ENCODE peak calls at places on chromosome 19, in five cellular contexts. A is HepG2, L is A549, T is GM12878, K is K562. C is an unnamed sample.

GRCh38 chr19:29663861-29664752 is 1.2 kb upstream of the PLEKHF1 start:
- DNase-seq in L (no peak), K (no peak), T (no peak), A (no peak), C (no peak)

GRCh38 chr19:3055741-3056453 is 6.4 kb downstream of the TLE5 start:
- DNase-seq in T (no peak), L (peak; percentile 37), A (no peak), K (peak; percentile 57), C (no peak)

GRCh38 chr19:39126593-39127187 is 1.1 kb downstream of the PAK4 start:
- DNase-seq in T (no peak), A (peak; percentile 89), L (peak; percentile 100), K (no peak), C (no peak)

GRCh38 chr19:34173145-34173956 is 1.0 kb downstream of the LSM14A start:
- DNase-seq in T (no peak), L (peak; percentile 70), A (peak; percentile 82), K (peak; percentile 31), C (peak; percentile 55)

GRCh38 chr19:54448037-54448773 is 794 bp upstream of the LENG8 start:
- DNase-seq in A (peak; percentile 51), T (no peak), L (peak; percentile 71), K (peak; percentile 69), C (peak; percentile 62)

GRCh38 chr19:11279505-11280236 is 16.3 kb upstream of the TSPAN16 start:
- DNase-seq in T (peak; percentile 86), L (no peak), K (no peak), A (no peak), C (no peak)

GRCh38 chr19:7492142-7493055 is 3.6 kb upstream of the PEX11G start:
- DNase-seq in K (no peak), A (no peak), L (no peak), T (no peak), C (no peak)

GRCh38 chr19:37563518-37563917 is 31.1 kb downstream of the ZNF571 start:
- DNase-seq in T (no peak), L (no peak), K (no peak), A (no peak), C (no peak)

GRCh38 chr19:32543107-32543900 is 37.7 kb upstream of the PDCD5 start:
- DNase-seq in L (no peak), K (no peak), T (no peak), A (no peak), C (no peak)

GRCh38 chr19:5595745-5596144 is 26.8 kb downstream of the SAFB2 start:
- DNase-seq in K (no peak), T (no peak), A (no peak), L (no peak), C (no peak)

GRCh38 chr19:5593245-5593962 is 25.7 kb upstream of the TINCR start:
- DNase-seq in A (no peak), L (no peak), K (no peak), T (no peak), C (no peak)

GRCh38 chr19:5593963-5594255 is 26.2 kb upstream of the TINCR start:
- DNase-seq in A (no peak), K (peak; percentile 37), L (no peak), T (no peak), C (no peak)

GRCh38 chr19:5594521-5594950 is 26.8 kb upstream of the TINCR start:
- DNase-seq in A (peak; percentile 79), T (no peak), K (no peak), L (no peak), C (no peak)

GRCh38 chr19:5595129-5595528 is 27.4 kb upstream of the TINCR start:
- DNase-seq in T (no peak), L (no peak), K (no peak), A (no peak), C (no peak)
- TF ChIP-seq HDAC2 in T (no peak), L (no peak), K (no peak), A (no peak), C (no peak)

GRCh38 chr19:5025027-5025426 is 56.1 kb downstream of the KDM4B start:
- DNase-seq in A (no peak), L (no peak), K (no peak), T (no peak), C (no peak)

GRCh38 chr19:5023128-5023571 is 54.2 kb downstream of the KDM4B start:
- DNase-seq in L (no peak), K (no peak), T (no peak), A (no peak), C (no peak)

GRCh38 chr19:5020368-5020767 is 51.5 kb downstream of the KDM4B start:
- DNase-seq in T (no peak), L (no peak), K (no peak), A (no peak), C (no peak)

GRCh38 chr19:5024282-5024681 is 55.4 kb downstream of the KDM4B start:
- DNase-seq in T (no peak), L (no peak), A (no peak), K (peak; percentile 52), C (no peak)

GRCh38 chr19:5022066-5022860 is 53.4 kb downstream of the KDM4B start:
- DNase-seq in T (no peak), A (no peak), L (no peak), K (no peak), C (no peak)
- TF ChIP-seq HDAC2 in T (no peak), A (no peak), L (no peak), K (no peak), C (no peak)

DNA sequence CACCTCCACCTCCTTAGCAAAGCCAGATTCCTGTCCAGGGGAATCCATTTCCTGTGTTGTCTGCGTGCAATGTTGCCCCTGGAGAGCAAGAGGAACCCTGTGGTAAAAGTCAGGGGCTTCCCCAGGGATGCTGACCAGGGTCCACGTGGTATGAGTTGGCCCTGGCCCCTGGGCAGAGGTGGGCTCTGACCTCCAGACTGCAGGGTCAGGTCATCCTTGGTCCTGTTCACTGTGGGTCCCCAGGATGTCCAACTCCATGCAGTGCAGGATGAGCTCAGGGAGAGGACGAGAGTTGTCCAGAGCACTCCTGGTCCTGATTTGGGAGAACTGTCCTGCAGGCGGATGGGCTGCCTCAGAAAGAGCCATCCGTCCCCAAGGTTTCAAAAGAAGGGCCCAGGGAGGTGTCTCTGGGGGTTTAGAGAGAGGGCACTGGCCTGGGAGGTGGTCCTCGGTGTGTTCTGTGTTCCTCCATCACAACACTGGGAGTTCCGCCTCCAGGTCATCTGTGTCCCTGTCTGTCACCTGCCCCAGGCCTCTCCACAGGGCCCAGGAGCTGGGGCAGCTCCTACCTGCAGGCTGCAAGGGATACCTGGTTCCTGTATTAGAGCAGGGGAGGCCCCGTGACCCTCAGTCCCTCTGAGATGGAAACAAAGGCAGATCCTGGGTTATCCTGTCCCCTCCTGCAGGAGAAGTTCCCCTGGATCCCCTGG is 1.2 kb upstream of the CEACAM4 start:
- DNase-seq in L (no peak), K (no peak), A (no peak), T (no peak), C (no peak)
- TF ChIP-seq HDAC2 in L (no peak), K (no peak), A (no peak), T (no peak), C (no peak)

GRCh38 chr19:13060233-13060963 is 42.3 kb downstream of the LYL1 start:
- DNase-seq in K (peak; percentile 61), L (no peak), A (peak; percentile 90), T (no peak), C (no peak)
- TF ChIP-seq HDAC2 in K (no peak), L (no peak), A (peak; percentile 69), T (no peak), C (no peak)

DNA sequence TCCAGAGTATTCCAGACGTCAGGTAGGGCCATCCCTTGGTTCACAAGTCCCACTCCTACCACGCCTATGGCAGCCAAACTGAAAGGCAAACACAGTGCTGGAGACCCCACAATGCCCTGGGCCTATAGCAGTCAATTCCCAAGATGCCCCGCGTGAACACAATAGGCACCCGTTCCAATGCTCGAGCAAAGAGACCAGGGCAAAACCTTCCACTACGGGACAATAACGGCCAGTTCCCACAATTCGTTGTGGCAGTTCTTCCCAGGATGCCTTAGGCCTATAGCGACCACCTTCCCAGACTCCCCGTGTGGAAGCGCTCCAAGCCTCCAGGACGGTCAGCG is 538 bp downstream of the ZNF428 start:
- DNase-seq in T (peak; percentile 30), L (peak; percentile 53), A (peak; percentile 79), K (no peak), C (no peak)
- TF ChIP-seq HDAC2 in T (no peak), L (no peak), A (no peak), K (peak; percentile 51), C (no peak)

DNA sequence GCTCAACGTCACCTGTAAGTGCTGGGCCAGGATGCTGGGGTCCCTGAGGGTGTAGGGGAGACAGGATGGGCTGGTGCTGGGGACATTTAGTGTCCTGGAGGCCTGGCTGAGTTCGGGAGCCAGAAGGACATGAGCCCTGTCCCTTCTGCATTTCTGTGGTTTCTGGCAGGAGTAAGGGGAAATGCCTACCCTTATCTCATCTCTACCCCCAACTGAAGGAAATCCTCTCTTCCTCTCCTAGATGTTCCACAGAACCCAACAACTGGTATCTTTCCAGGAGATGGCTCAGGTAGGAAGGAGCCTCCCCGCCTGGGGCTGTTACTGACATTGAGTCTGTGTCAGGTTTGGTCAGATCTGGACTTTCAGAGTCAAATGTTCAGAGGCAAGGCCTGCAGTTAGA is 1.2 kb downstream of the CD33 start:
- DNase-seq in A (no peak), K (no peak), L (no peak), T (no peak), C (no peak)
- TF ChIP-seq HDAC2 in A (no peak), K (no peak), L (no peak), T (no peak), C (no peak)

DNA sequence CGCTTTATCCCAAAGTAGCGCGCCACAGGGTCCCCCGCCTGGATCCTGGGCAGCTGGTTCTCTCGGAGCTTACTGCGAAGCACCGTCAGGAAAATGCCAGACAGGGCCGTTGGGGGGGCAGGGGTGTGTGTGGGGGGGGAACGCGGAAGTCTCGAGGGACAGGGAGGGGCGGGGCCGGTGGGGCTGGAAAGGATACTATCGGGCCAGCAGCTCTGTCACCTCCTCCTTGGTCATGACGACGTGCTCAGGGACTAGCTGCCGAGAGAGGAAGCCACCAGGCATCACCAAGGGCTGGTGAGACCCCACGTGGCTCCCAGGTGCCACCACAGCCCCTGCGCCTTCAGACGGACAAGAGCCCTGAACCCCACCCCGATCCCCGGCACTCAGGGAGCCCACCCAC is 5.3 kb downstream of the POLR2E start:
- DNase-seq in A (no peak), T (no peak), L (no peak), K (no peak), C (no peak)
- TF ChIP-seq HDAC2 in A (no peak), T (no peak), L (no peak), K (no peak), C (no peak)

DNA sequence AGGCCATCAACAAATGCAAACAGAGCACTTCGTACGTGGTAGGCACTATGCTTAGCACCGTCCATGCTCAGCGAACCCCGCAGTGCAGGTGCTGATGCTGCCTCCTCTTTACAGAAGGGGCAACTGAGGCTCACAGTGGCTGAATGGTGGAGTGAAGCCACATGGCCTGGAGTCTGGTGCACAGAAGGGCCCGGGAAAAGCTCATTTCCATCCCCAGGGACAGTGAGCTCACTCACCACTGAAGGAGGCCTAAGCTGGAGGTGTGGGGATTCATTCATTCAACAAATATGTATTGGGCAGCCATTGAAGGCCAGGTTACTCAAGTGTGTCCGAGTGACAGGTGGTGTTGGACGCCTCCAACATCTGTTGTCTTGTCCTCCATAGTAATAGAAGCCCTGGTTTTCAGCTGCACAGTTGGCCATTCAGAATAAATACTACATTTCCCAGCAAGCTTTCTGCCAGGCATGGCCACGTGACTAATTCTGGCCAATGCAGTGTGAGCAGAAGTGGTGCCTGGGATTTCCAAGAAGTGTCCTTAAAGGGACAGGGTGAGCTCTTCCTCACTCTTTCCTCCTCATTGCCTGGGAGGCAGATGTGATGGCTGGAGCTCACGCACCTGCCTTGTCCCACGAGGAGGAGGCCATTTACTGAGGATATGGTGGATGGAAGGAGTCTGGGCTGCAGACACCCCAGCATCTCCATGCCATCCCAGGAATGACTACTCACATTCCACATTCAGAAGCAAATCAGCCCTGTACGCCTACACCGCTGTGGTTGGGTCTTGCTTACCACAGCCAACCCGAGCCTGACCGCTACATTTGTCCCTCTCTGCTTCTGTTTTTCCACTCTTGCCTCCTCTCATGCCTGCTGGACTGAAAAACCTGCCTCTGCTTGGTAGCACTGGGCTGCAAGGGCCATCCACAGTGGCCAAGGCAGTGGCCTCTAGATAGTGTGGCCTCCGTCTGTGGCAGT is 2.3 kb upstream of the ZNRF4 start:
- DNase-seq in A (peak; percentile 44), L (peak; percentile 46), K (peak; percentile 85), T (no peak), C (no peak)
- TF ChIP-seq HDAC2 in A (no peak), L (no peak), K (no peak), T (no peak), C (no peak)

C was measured in H1.